ENCODE peak calls at places on chromosome 2, in five cellular contexts. W is HCT116, X is K562, Q is astrocyte, K is mammary epithelial cell. R is an unnamed sample.

GRCh38 chr2:212968284-212969081 is 182.9 kb downstream of the IKZF2 start:
- DNase-seq in X (no peak), Q (peak), K (peak), W (no peak), R (no peak)

GRCh38 chr2:101823347-101823791 is 125.9 kb downstream of the MAP4K4 start:
- DNase-seq in K (peak), X (peak), W (peak), Q (peak), R (no peak)

GRCh38 chr2:152506843-152507242 is 171.9 kb downstream of the FMNL2 start:
- DNase-seq in X (no peak), Q (peak), W (no peak), K (peak), R (peak)

GRCh38 chr2:206981739-206982336 is 42.5 kb downstream of the CPO start:
- DNase-seq in Q (peak), K (peak), X (peak), W (peak), R (no peak)

GRCh38 chr2:130288467-130289403 is 54.0 kb upstream of the IMP4 start:
- DNase-seq in X (peak), K (no peak), W (peak), Q (no peak), R (no peak)

GRCh38 chr2:47497843-47498460 is 95.0 kb downstream of the MSH2 start:
- DNase-seq in X (no peak), K (peak), W (no peak), Q (no peak), R (no peak)

GRCh38 chr2:197477764-197478163 is 21.9 kb downstream of the HSPD1 start:
- DNase-seq in X (peak), W (no peak), K (no peak), Q (no peak), R (no peak)

GRCh38 chr2:95265182-95265581 is 9.1 kb upstream of the PROM2 start:
- DNase-seq in K (no peak), W (no peak), Q (no peak), X (no peak), R (no peak)

GRCh38 chr2:70656421-70657010 is 102.9 kb upstream of the TGFA start:
- DNase-seq in Q (no peak), W (no peak), K (no peak), X (no peak), R (no peak)

GRCh38 chr2:173153486-173153885 is 77.8 kb downstream of the MAP3K20 start:
- DNase-seq in K (no peak), X (no peak), W (no peak), Q (no peak), R (no peak)

GRCh38 chr2:121613774-121614173 is 35.5 kb downstream of the CLASP1 start:
- DNase-seq in X (no peak), Q (no peak), W (no peak), K (peak), R (no peak)

GRCh38 chr2:121944072-121944829 is 188.8 kb downstream of the TSN start:
- DNase-seq in Q (peak), W (no peak), K (peak), X (no peak), R (peak)

GRCh38 chr2:112879491-112880041 is 31.4 kb upstream of the IL37 start:
- DNase-seq in Q (no peak), K (no peak), X (no peak), W (no peak), R (no peak)

GRCh38 chr2:186992597-186992996 is 143.6 kb upstream of the ZSWIM2 start:
- DNase-seq in Q (no peak), K (no peak), X (no peak), W (no peak), R (no peak)

GRCh38 chr2:219056896-219057708 is 3.6 kb downstream of the IHH start:
- DNase-seq in W (no peak), X (no peak), Q (no peak), K (no peak), R (no peak)

GRCh38 chr2:237617305-237617982 is 9.9 kb upstream of the LRRFIP1 start:
- DNase-seq in Q (no peak), W (no peak), X (no peak), K (no peak), R (no peak)

GRCh38 chr2:37773354-37773753 is 101.9 kb upstream of the CDC42EP3 start:
- DNase-seq in Q (no peak), W (no peak), K (no peak), X (no peak), R (no peak)

GRCh38 chr2:37771600-37772088 is 100.2 kb upstream of the CDC42EP3 start:
- DNase-seq in X (no peak), K (no peak), W (no peak), Q (peak), R (no peak)

GRCh38 chr2:37775908-37776250 is 104.4 kb upstream of the CDC42EP3 start:
- DNase-seq in Q (peak), K (peak), X (no peak), W (no peak), R (peak)

GRCh38 chr2:37776487-37776886 is 105.0 kb upstream of the CDC42EP3 start:
- DNase-seq in W (peak), Q (peak), X (no peak), K (peak), R (peak)

GRCh38 chr2:37774976-37775907 is 103.8 kb upstream of the CDC42EP3 start:
- DNase-seq in Q (no peak), X (no peak), K (peak), W (no peak), R (no peak)
- H3K9ac ChIP-seq in Q (peak), X (no peak), K (peak), W (no peak), R (peak)

DNA sequence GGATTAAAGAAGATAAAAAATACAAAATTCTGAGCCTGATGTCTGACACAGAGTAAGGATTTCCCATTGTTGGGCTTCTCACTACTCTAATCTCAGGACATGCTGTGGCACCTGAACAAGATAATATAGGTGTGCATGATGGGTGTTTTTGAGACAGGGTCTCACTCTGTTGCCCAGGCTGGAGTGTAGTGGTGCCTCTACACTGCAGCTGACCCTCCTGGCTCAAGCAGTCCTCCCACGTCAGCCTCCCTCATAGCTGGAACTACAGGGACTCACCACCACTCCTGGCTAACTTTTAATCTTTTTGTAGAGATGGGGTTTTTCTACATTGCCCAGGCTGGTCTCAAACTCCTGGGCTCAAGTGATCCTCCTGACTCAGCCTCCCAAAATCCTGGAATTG is 32.9 kb downstream of the SOX11 start:
- DNase-seq in W (no peak), X (no peak), Q (no peak), K (no peak), R (no peak)
- H2AFZ ChIP-seq in W (no peak), X (no peak), Q (no peak), K (no peak), R (no peak)

GRCh38 chr2:168684921-168685618 is 117.4 kb upstream of the NOSTRIN start:
- DNase-seq in W (no peak), Q (no peak), K (no peak), X (no peak), R (no peak)

GRCh38 chr2:168686485-168687191 is 115.8 kb upstream of the NOSTRIN start:
- DNase-seq in Q (peak), W (no peak), K (no peak), X (no peak), R (no peak)

GRCh38 chr2:168685619-168686453 is 116.6 kb upstream of the NOSTRIN start:
- DNase-seq in Q (peak), X (peak), W (no peak), K (no peak), R (no peak)

GRCh38 chr2:168683996-168684395 is 118.4 kb upstream of the NOSTRIN start:
- DNase-seq in Q (no peak), K (no peak), W (no peak), X (peak), R (no peak)

GRCh38 chr2:168687314-168687713 is 115.1 kb upstream of the NOSTRIN start:
- DNase-seq in Q (peak), K (no peak), W (no peak), X (no peak), R (no peak)
- TF ChIP-seq CTCF in Q (peak), K (peak), W (no peak), X (no peak), R (peak)

GRCh38 chr2:65017335-65017734 is 28.1 kb downstream of the SLC1A4 start:
- DNase-seq in X (peak), W (no peak), Q (no peak), K (no peak), R (no peak)

GRCh38 chr2:65019010-65019409 is 29.8 kb downstream of the SLC1A4 start:
- DNase-seq in W (no peak), X (no peak), Q (no peak), K (no peak), R (no peak)

GRCh38 chr2:65015731-65016130 is 26.5 kb downstream of the SLC1A4 start:
- DNase-seq in W (no peak), Q (peak), K (no peak), X (no peak), R (no peak)

GRCh38 chr2:65018141-65018582 is 29.0 kb downstream of the SLC1A4 start:
- DNase-seq in K (no peak), Q (no peak), W (no peak), X (no peak), R (no peak)

GRCh38 chr2:65016789-65017188 is 27.6 kb downstream of the SLC1A4 start:
- DNase-seq in K (no peak), Q (no peak), W (no peak), X (no peak), R (no peak)
- H3K9ac ChIP-seq in K (no peak), Q (no peak), W (no peak), X (no peak), R (no peak)

GRCh38 chr2:8552264-8552913 is 129.5 kb upstream of the ID2 start:
- DNase-seq in K (no peak), W (no peak), Q (no peak), X (no peak), R (no peak)

GRCh38 chr2:8549942-8550341 is 131.9 kb upstream of the ID2 start:
- DNase-seq in Q (no peak), K (no peak), X (no peak), W (no peak), R (no peak)

GRCh38 chr2:8550932-8551621 is 130.8 kb upstream of the ID2 start:
- DNase-seq in K (no peak), W (no peak), X (no peak), Q (no peak), R (no peak)

GRCh38 chr2:8550481-8550880 is 131.4 kb upstream of the ID2 start:
- DNase-seq in W (no peak), X (no peak), K (no peak), Q (no peak), R (no peak)

DNA sequence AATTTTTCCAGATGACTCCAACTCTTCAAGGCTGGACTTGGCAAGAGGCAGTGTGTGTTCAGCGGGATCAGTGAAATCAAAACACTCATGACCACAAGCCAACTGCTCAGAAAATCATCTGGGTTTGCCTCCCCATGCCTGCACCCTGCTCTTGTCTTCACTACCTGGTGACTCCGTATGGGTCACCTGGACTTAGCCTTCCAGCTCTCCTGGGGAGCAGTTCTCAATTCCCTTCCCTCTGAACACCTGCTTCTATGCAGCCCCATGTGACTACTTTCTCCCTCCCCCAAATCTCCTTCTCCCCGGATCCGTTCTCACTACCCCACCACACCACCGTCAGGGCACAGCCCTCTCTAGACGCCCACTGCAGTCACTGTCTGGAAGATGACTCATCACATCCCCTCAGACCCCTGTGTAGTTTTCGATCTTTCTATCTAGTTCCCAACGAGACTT is 130.2 kb upstream of the ID2 start:
- DNase-seq in Q (no peak), W (no peak), X (no peak), K (no peak), R (no peak)
- H2AFZ ChIP-seq in Q (no peak), W (no peak), X (peak), K (no peak), R (no peak)

R was measured in keratinocyte.